ENCODE peak calls at places on chromosomes 4 and X, in six cellular contexts. Z is pancreas; O is epithelial cell of proximal tubule; T is effector CD4-positive, alpha-beta T cell; D is activated naive CD4-positive, alpha-beta T cell; R is NCI-H2171 treated with DMSO at 0.1 percent for 48 hours. G is an unnamed sample.

GRCh38 chr4:55600640-55601039 is 8.6 kb upstream of the PDCL2 start:
- DNase-seq in O (no peak), D (no peak), T (no peak), Z (no peak), R (no peak), G (no peak)

GRCh38 chr4:150033937-150034336 is 44.3 kb upstream of the DCLK2 start:
- DNase-seq in D (no peak), Z (peak; percentile 70), O (no peak), R (peak; percentile 71), T (no peak), G (peak; percentile 36)

GRCh38 chr4:19104176-19104575 is 1082.6 kb upstream of the LCORL start:
- DNase-seq in Z (no peak), R (no peak), D (no peak), T (no peak), O (no peak), G (no peak)

GRCh38 chr4:59728496-59728895 is 1471.6 kb upstream of the ADGRL3 start:
- DNase-seq in Z (no peak), D (no peak), O (no peak), R (no peak), T (no peak), G (no peak)

GRCh38 chrX:74242050-74242449 is 61.9 kb upstream of the ZCCHC13 start:
- DNase-seq in T (no peak), O (peak; percentile 33), D (no peak), R (no peak), Z (no peak), G (no peak)

GRCh38 chr4:159105761-159106243 is 2.9 kb downstream of the RAPGEF2 start:
- DNase-seq in O (no peak), T (no peak), Z (no peak), R (no peak), D (no peak), G (no peak)

GRCh38 chr4:8592366-8593267 is at the start of gene CPZ:
- DNase-seq in T (no peak), R (no peak), O (no peak), Z (no peak), D (no peak), G (no peak)

GRCh38 chr4:14729605-14730004 is 272.7 kb upstream of the CPEB2 start:
- DNase-seq in D (no peak), Z (no peak), R (no peak), T (no peak), O (no peak), G (no peak)

GRCh38 chrX:44314259-44314734 is 29.2 kb downstream of the EFHC2 start:
- DNase-seq in Z (no peak), O (peak; percentile 15), D (no peak), R (no peak), T (no peak), G (peak; percentile 29)

GRCh38 chr4:48570646-48571220 is 80.7 kb downstream of the ZAR1 start:
- DNase-seq in T (no peak), D (no peak), R (no peak), Z (no peak), O (peak; percentile 26), G (no peak)

GRCh38 chr4:10924274-10924673 is 239.7 kb upstream of the CLNK start:
- DNase-seq in R (no peak), O (no peak), Z (no peak), T (no peak), D (no peak), G (no peak)

GRCh38 chrX:23786268-23786815 is 3.4 kb downstream of the SAT1 start:
- DNase-seq in T (no peak), R (no peak), D (no peak), Z (peak; percentile 47), O (no peak), G (no peak)

GRCh38 chr4:23930750-23931488 is 41.1 kb upstream of the PPARGC1A start:
- DNase-seq in T (no peak), D (no peak), O (peak; percentile 44), R (no peak), Z (peak; percentile 63), G (peak; percentile 83)

GRCh38 chrX:19886888-19887531 is 390 bp downstream of the SH3KBP1 start:
- DNase-seq in R (no peak), T (peak; percentile 8), Z (peak; percentile 67), D (no peak), O (no peak), G (peak; percentile 28)

GRCh38 chr4:7652451-7652871 is 217.7 kb upstream of the PSAPL1 start:
- DNase-seq in Z (no peak), O (no peak), R (no peak), D (no peak), T (no peak), G (no peak)

G was measured in stomach.